ENCODE peak calls at places on chromosomes 11 and 22, in eight cellular contexts. K is mammary epithelial cell; E is H9; S is tibial artery; L is tibial nerve; Z is ascending aorta; T is CD4-positive, alpha-beta memory T cell; Y is osteoblast. C is an unnamed sample.
A peak's percentile ranks its signal among the peaks of the same experiment; 100 is the strongest.

GRCh38 chr11:33179431-33179830 is 18.2 kb upstream of the CSTF3 start:
- DNase-seq in Y (no peak), L (no peak), K (no peak), Z (no peak), T (no peak), S (no peak), E (no peak), C (peak; percentile 46)

GRCh38 chr11:105738972-105739574 is 129.2 kb downstream of the GRIA4 start:
- DNase-seq in S (no peak), L (no peak), T (no peak), Z (no peak), K (no peak), E (no peak), Y (no peak), C (no peak)

GRCh38 chr11:45159781-45160365 is 13.4 kb downstream of the PRDM11 start:
- DNase-seq in Y (peak; percentile 67), S (no peak), T (no peak), L (no peak), Z (peak; percentile 54), K (no peak), E (no peak), C (no peak)

GRCh38 chr11:60119708-60120107 is 31.2 kb downstream of the MS4A2 start:
- DNase-seq in S (no peak), T (no peak), Z (no peak), E (no peak), Y (no peak), L (no peak), K (no peak), C (no peak)

GRCh38 chr11:34624069-34624468 is 3.2 kb downstream of the EHF start:
- DNase-seq in T (peak; percentile 36), E (no peak), S (no peak), Y (no peak), L (no peak), Z (no peak), K (no peak), C (no peak)

GRCh38 chr22:22375586-22376351 is 131.2 kb downstream of the VPREB1 start:
- DNase-seq in Y (peak; percentile 19), E (no peak), T (no peak), Z (no peak), K (no peak), L (no peak), S (no peak), C (no peak)

GRCh38 chr22:27129266-27129665 is 471.9 kb downstream of the MIAT start:
- DNase-seq in S (no peak), Z (no peak), Y (no peak), L (no peak), E (no peak), T (no peak), K (peak; percentile 90), C (no peak)

GRCh38 chr11:59680287-59681154 is 11.7 kb upstream of the PATL1 start:
- DNase-seq in K (peak; percentile 64), Z (no peak), L (peak; percentile 47), S (peak; percentile 51), Y (peak; percentile 18), E (peak; percentile 84), T (peak; percentile 48), C (peak; percentile 90)

GRCh38 chr22:20783844-20784723 is 10.2 kb downstream of the SERPIND1 start:
- DNase-seq in Y (peak; percentile 90), T (peak; percentile 35), K (peak; percentile 35), S (peak; percentile 36), Z (no peak), L (peak; percentile 77), E (peak; percentile 51), C (peak; percentile 90)

GRCh38 chr11:104451193-104451592 is 287.2 kb upstream of the PDGFD start:
- DNase-seq in L (no peak), Z (no peak), E (no peak), T (no peak), S (peak; percentile 20), Y (no peak), K (no peak), C (no peak)

GRCh38 chr11:15936011-15936410 is 420.3 kb downstream of the SOX6 start:
- DNase-seq in S (no peak), E (no peak), Z (no peak), K (no peak), L (no peak), T (no peak), Y (no peak), C (no peak)

GRCh38 chr22:46487318-46487717 is 50.1 kb downstream of the CELSR1 start:
- DNase-seq in L (no peak), T (no peak), S (no peak), Y (peak; percentile 48), K (no peak), E (no peak), Z (no peak), C (no peak)
- H3K4me1 ChIP-seq in L (no peaks in the 10 kb centered on the region), T (no peaks in the 10 kb centered on the region), S (no peaks in the 10 kb centered on the region), Y (no peaks in the 10 kb centered on the region), K (peaks cover 5% of the 10 kb centered on the region), E (no peaks in the 10 kb centered on the region), Z (no peaks in the 10 kb centered on the region), C (no peaks in the 10 kb centered on the region)

GRCh38 chr11:3856856-3857553 is 1.5 kb downstream of the STIM1 start:
- DNase-seq in Z (no peak), S (no peak), T (no peak), E (no peak), Y (no peak), L (no peak), K (no peak), C (no peak)

GRCh38 chr11:3854660-3854976 is 846 bp upstream of the STIM1 start:
- DNase-seq in K (no peak), Y (no peak), S (no peak), T (no peak), L (no peak), E (no peak), Z (no peak), C (no peak)

GRCh38 chr11:3857628-3858027 is 2.2 kb downstream of the STIM1 start:
- DNase-seq in S (no peak), E (no peak), T (no peak), L (no peak), Z (no peak), K (no peak), Y (peak; percentile 60), C (no peak)

GRCh38 chr11:3854977-3855807 is at the start of gene STIM1:
- DNase-seq in E (peak; percentile 96), Y (peak; percentile 99), L (peak; percentile 94), Z (peak; percentile 97), K (peak; percentile 87), S (peak; percentile 92), T (peak; percentile 98), C (peak; percentile 98)

GRCh38 chr11:3855808-3856491 is 486 bp downstream of the STIM1 start:
- DNase-seq in Z (peak; percentile 78), S (peak; percentile 54), T (peak; percentile 47), E (peak; percentile 55), L (no peak), K (peak; percentile 50), Y (peak; percentile 73), C (no peak)
- H3K4me1 ChIP-seq in Z (peaks cover 29% of the 10 kb centered on the region), S (peaks cover 49% of the 10 kb centered on the region), T (peaks cover 71% of the 10 kb centered on the region), E (peaks cover 4% of the 10 kb centered on the region), L (peaks cover 47% of the 10 kb centered on the region), K (peaks cover 30% of the 10 kb centered on the region), Y (peaks cover 28% of the 10 kb centered on the region), C (peaks cover 50% of the 10 kb centered on the region)

GRCh38 chr11:73203790-73204189 is 14.3 kb upstream of the P2RY2 start:
- DNase-seq in Y (no peak), L (no peak), T (no peak), S (no peak), K (no peak), Z (no peak), E (no peak), C (no peak)

GRCh38 chr11:73203322-73203721 is 14.8 kb upstream of the P2RY2 start:
- DNase-seq in K (no peak), Y (no peak), S (no peak), Z (peak; percentile 19), T (no peak), L (no peak), E (no peak), C (no peak)

GRCh38 chr11:73205666-73206343 is 12.3 kb upstream of the P2RY2 start:
- DNase-seq in E (no peak), Y (peak; percentile 13), Z (peak; percentile 8), T (no peak), S (no peak), L (no peak), K (no peak), C (no peak)

GRCh38 chr11:73206751-73207280 is 11.3 kb upstream of the P2RY2 start:
- DNase-seq in T (no peak), Y (peak; percentile 39), S (no peak), K (no peak), E (no peak), Z (no peak), L (no peak), C (no peak)

GRCh38 chr11:73204711-73205121 is 13.4 kb upstream of the P2RY2 start:
- DNase-seq in E (peak; percentile 21), K (no peak), S (peak; percentile 64), T (no peak), L (peak; percentile 22), Z (peak; percentile 75), Y (no peak), C (no peak)
- H3K4me1 ChIP-seq in E (peaks cover 6% of the 10 kb centered on the region), K (peaks cover 4% of the 10 kb centered on the region), S (no peaks in the 10 kb centered on the region), T (no peaks in the 10 kb centered on the region), L (no peaks in the 10 kb centered on the region), Z (no peaks in the 10 kb centered on the region), Y (no peaks in the 10 kb centered on the region), C (no peaks in the 10 kb centered on the region)

GRCh38 chr11:1871531-1871930 is 18.6 kb downstream of the LSP1 start:
- DNase-seq in S (no peak), K (no peak), L (no peak), T (no peak), E (no peak), Z (no peak), Y (no peak), C (no peak)

GRCh38 chr11:1870326-1870696 is 17.4 kb downstream of the LSP1 start:
- DNase-seq in L (no peak), S (no peak), Z (no peak), T (no peak), E (no peak), K (no peak), Y (no peak), C (no peak)

GRCh38 chr11:1872267-1872985 is 19.3 kb downstream of the PRR33 start:
- DNase-seq in Y (peak; percentile 74), Z (no peak), E (no peak), S (no peak), T (no peak), K (no peak), L (no peak), C (no peak)

GRCh38 chr11:1869427-1870325 is 16.8 kb downstream of the LSP1 start:
- DNase-seq in E (no peak), K (no peak), L (peak; percentile 50), Z (no peak), T (no peak), Y (peak; percentile 93), S (no peak), C (no peak)

DNA sequence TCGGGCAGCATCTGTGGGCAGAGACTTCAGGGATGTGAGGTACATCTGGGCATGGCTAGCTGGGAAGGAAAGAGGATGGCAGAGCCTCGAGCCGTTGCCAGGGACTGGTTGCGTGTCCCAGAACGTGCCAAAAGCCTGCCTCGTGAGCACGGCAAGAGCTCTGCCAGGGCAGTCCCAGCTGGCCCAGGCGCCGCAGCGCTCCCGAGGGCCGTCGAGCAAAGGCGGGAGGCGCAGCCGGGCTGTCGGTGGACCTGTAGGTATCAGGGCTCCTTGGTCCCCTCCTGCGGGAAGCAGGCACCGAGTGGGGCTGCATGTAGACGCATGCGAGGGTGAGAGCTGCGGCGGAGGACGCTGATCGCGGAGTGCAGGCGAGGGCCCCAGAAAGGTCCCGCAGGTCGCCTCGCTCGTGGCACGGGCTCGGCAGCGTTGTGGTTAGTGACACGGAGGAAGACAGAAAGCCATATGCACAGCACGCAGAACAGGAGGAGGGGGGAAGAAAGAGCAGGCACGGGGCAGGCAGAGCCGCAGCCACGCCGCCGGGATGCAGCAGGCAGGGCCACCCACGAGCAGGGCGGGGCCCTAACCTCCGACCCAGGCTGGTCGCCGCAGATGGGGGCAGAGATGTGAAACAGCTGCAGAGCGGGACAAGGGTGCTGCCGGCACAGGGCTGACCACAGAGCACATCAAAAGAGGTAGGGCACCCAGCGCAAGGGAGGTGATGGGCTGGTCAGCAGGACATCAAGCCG is 18.0 kb downstream of the LSP1 start:
- DNase-seq in T (peak; percentile 65), K (no peak), L (no peak), S (no peak), E (no peak), Z (no peak), Y (no peak), C (no peak)
- H3K4me1 ChIP-seq in T (peaks cover 65% of the 10 kb centered on the region), K (peaks cover 19% of the 10 kb centered on the region), L (peaks cover 37% of the 10 kb centered on the region), S (peaks cover 30% of the 10 kb centered on the region), E (no peaks in the 10 kb centered on the region), Z (peaks cover 55% of the 10 kb centered on the region), Y (peaks cover 25% of the 10 kb centered on the region), C (peaks cover 13% of the 10 kb centered on the region)